ENCODE peak calls at places on chromosome 21, in four cellular contexts. R is H1, J is K562, C is HCT116. E is an unnamed sample.

GRCh38 chr21:41610042-41610839 is 102.3 kb upstream of the TMPRSS2 start:
- DNase-seq in R (peak; percentile 78), J (peak; percentile 75), C (peak; percentile 48), E (no peak)

GRCh38 chr21:45134677-45135076 is 60.3 kb downstream of the ADARB1 start:
- DNase-seq in R (no peak), J (no peak), C (no peak), E (no peak)

GRCh38 chr21:35256468-35256988 is 207.4 kb upstream of the RUNX1 start:
- DNase-seq in R (no peak), J (peak; percentile 77), C (peak; percentile 89), E (no peak)

GRCh38 chr21:35565204-35565611 is 495.1 kb downstream of the SETD4 start:
- DNase-seq in R (no peak), J (peak; percentile 60), C (no peak), E (no peak)

GRCh38 chr21:44765231-44766013 is 36.2 kb downstream of the UBE2G2 start:
- DNase-seq in R (no peak), J (peak; percentile 70), C (no peak), E (no peak)

GRCh38 chr21:31707499-31707898 is 24.4 kb downstream of the SCAF4 start:
- DNase-seq in R (no peak), J (no peak), C (no peak), E (no peak)

GRCh38 chr21:46151989-46152938 is 3.1 kb downstream of the FTCD start:
- DNase-seq in R (peak; percentile 46), J (no peak), C (no peak), E (no peak)

GRCh38 chr21:25891596-25891995 is 156.8 kb downstream of the GABPA start:
- DNase-seq in R (no peak), J (no peak), C (no peak), E (no peak)

GRCh38 chr21:41993744-41994143 is 16.4 kb downstream of the ZBTB21 start:
- DNase-seq in R (no peak), J (no peak), C (no peak), E (no peak)

GRCh38 chr21:27134513-27134912 is 167.6 kb upstream of the ADAMTS5 start:
- DNase-seq in R (no peak), J (no peak), C (no peak), E (no peak)

GRCh38 chr21:45820171-45821091 is 161.1 kb upstream of the COL6A1 start:
- DNase-seq in R (peak; percentile 89), J (peak; percentile 91), C (peak; percentile 75), E (peak; percentile 87)

GRCh38 chr21:45543710-45544448 is 1.6 kb upstream of the SLC19A1 start:
- DNase-seq in R (peak; percentile 48), J (no peak), C (no peak), E (peak; percentile 7)

GRCh38 chr21:32886339-32886738 is 114.8 kb upstream of the PAXBP1 start:
- DNase-seq in R (no peak), J (no peak), C (no peak), E (no peak)

GRCh38 chr21:31967334-31967733 is 94.5 kb downstream of the HUNK start:
- DNase-seq in R (no peak), J (no peak), C (no peak), E (no peak)

GRCh38 chr21:17371470-17371869 is 141.4 kb upstream of the CXADR start:
- DNase-seq in R (no peak), J (no peak), C (no peak), E (no peak)

GRCh38 chr21:19810779-19811178 is 1187.4 kb upstream of the NCAM2 start:
- DNase-seq in R (no peak), J (no peak), C (no peak), E (no peak)

GRCh38 chr21:36425286-36425685 is 40.1 kb downstream of the CHAF1B start:
- DNase-seq in R (no peak), J (no peak), C (no peak), E (no peak)

GRCh38 chr21:35178812-35179211 is 129.7 kb upstream of the RUNX1 start:
- DNase-seq in R (no peak), J (no peak), C (no peak), E (no peak)

GRCh38 chr21:16084776-16085364 is 355.1 kb downstream of the USP25 start:
- DNase-seq in R (no peak), J (no peak), C (no peak), E (no peak)

GRCh38 chr21:35780983-35781382 is 279.3 kb downstream of the SETD4 start:
- DNase-seq in R (no peak), J (no peak), C (no peak), E (no peak)

GRCh38 chr21:36656138-36656537 is 42.8 kb upstream of the SIM2 start:
- DNase-seq in R (no peak), J (no peak), C (no peak), E (no peak)

GRCh38 chr21:29092102-29092959 is 18.9 kb upstream of the CCT8 start:
- DNase-seq in R (no peak), J (no peak), C (no peak), E (no peak)

GRCh38 chr21:30408782-30409494 is 13.1 kb downstream of the KRTAP13-1 start:
- DNase-seq in R (peak; percentile 74), J (peak; percentile 43), C (peak; percentile 2), E (peak; percentile 9)

GRCh38 chr21:18000961-18001522 is 181.9 kb upstream of the C21orf91 start:
- DNase-seq in R (no peak), J (peak; percentile 4), C (no peak), E (no peak)

GRCh38 chr21:46116189-46116845 is 18.4 kb downstream of the COL6A2 start:
- DNase-seq in R (peak; percentile 38), J (no peak), C (no peak), E (no peak)

GRCh38 chr21:45236481-45236880 is 51.2 kb downstream of the POFUT2 start:
- DNase-seq in R (no peak), J (no peak), C (no peak), E (no peak)

GRCh38 chr21:43658769-43659135 is 536 bp downstream of the HSF2BP start:
- DNase-seq in R (no peak), J (no peak), C (no peak), E (no peak)

GRCh38 chr21:15034126-15034848 is 30.5 kb downstream of the NRIP1 start:
- DNase-seq in R (no peak), J (no peak), C (no peak), E (no peak)

GRCh38 chr21:42233067-42233981 is 14.4 kb downstream of the ABCG1 start:
- DNase-seq in R (no peak), J (peak; percentile 27), C (no peak), E (no peak)

GRCh38 chr21:35400233-35400939 is 351.3 kb upstream of the RUNX1 start:
- DNase-seq in R (no peak), J (peak; percentile 79), C (peak; percentile 81), E (peak; percentile 5)

GRCh38 chr21:30628109-30628508 is 6.9 kb upstream of the KRTAP20-2 start:
- DNase-seq in R (no peak), J (no peak), C (no peak), E (no peak)

GRCh38 chr21:16069713-16070112 is 339.9 kb downstream of the USP25 start:
- DNase-seq in R (no peak), J (no peak), C (no peak), E (no peak)

GRCh38 chr21:38388684-38389676 is 109.3 kb downstream of the ERG start:
- DNase-seq in R (no peak), J (no peak), C (no peak), E (no peak)
- H3K4me1 ChIP-seq in R (no peaks in the 10 kb centered on the region), J (no peaks in the 10 kb centered on the region), C (no peaks in the 10 kb centered on the region), E (no peaks in the 10 kb centered on the region)

GRCh38 chr21:39849014-39849655 is 18.1 kb upstream of the PCP4 start:
- DNase-seq in R (no peak), J (no peak), C (no peak), E (no peak)
- H3K4me1 ChIP-seq in R (no peaks in the 10 kb centered on the region), J (no peaks in the 10 kb centered on the region), C (no peaks in the 10 kb centered on the region), E (no peaks in the 10 kb centered on the region)

GRCh38 chr21:21030311-21030710 is 32.1 kb downstream of the NCAM2 start:
- DNase-seq in R (no peak), J (no peak), C (no peak), E (no peak)
- H3K4me1 ChIP-seq in R (peaks cover 2% of the 10 kb centered on the region), J (no peaks in the 10 kb centered on the region), C (no peaks in the 10 kb centered on the region), E (no peaks in the 10 kb centered on the region)

GRCh38 chr21:34130598-34130985 is 57.2 kb downstream of the MRPS6 start:
- DNase-seq in R (no peak), J (no peak), C (no peak), E (no peak)

GRCh38 chr21:34129971-34130597 is 56.7 kb downstream of the MRPS6 start:
- DNase-seq in R (peak; percentile 55), J (peak; percentile 33), C (no peak), E (peak; percentile 70)

GRCh38 chr21:34129039-34129891 is 55.9 kb downstream of the MRPS6 start:
- DNase-seq in R (peak; percentile 50), J (peak; percentile 31), C (no peak), E (peak; percentile 87)

GRCh38 chr21:34128124-34128523 is 54.7 kb downstream of the MRPS6 start:
- DNase-seq in R (no peak), J (no peak), C (no peak), E (no peak)

DNA sequence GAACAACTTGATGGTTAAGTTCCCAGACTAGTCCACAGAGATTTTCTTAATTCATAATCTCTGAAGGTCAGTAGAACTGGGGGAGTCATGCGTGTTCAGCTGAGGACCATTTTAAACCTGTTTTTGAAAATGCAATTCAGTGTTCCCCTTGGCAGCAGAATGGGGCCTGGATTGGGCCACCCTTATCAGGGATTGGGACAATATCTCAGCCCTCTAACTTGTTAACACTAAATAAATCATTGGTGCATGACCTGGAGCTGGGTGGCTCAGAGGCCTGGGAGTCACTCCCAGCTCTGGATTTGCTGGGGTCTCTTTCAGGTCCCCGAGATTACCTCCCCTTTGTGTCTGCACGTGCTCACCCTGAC is 55.3 kb downstream of the MRPS6 start:
- DNase-seq in R (no peak), J (no peak), C (no peak), E (no peak)
- H3K4me1 ChIP-seq in R (peaks cover 41% of the 10 kb centered on the region), J (peaks cover 3% of the 10 kb centered on the region), C (peaks cover 18% of the 10 kb centered on the region), E (peaks cover 26% of the 10 kb centered on the region)

E was measured in HAP-1.